ENCODE peak calls at places on chromosomes 16 and 17, in six cellular contexts. One of them, this sample, is unnamed.

GRCh38 chr17:52660692-52661091 is 502.2 kb upstream of the CA10 start:
- DNase-seq in IMR-90: no peak
- DNase-seq in H9: no peak
- DNase-seq in neuronal stem cell: no peak
- DNase-seq in mesenchymal stem cell: no peak
- DNase-seq in H1: no peak
- DNase-seq in this sample: peak

GRCh38 chr17:2691965-2692780 is 19.4 kb downstream of the CLUH start:
- DNase-seq in neuronal stem cell: no peak
- DNase-seq in IMR-90: no peak
- DNase-seq in H9: peak
- DNase-seq in mesenchymal stem cell: no peak
- DNase-seq in H1: no peak
- DNase-seq in this sample: no peak

GRCh38 chr17:73393962-73394361 is 82.2 kb upstream of the CDC42EP4 start:
- DNase-seq in mesenchymal stem cell: peak
- DNase-seq in neuronal stem cell: no peak
- DNase-seq in H9: peak
- DNase-seq in IMR-90: peak
- DNase-seq in H1: no peak
- DNase-seq in this sample: no peak

GRCh38 chr16:67516296-67517177 is 12.1 kb upstream of the RIPOR1 start:
- DNase-seq in mesenchymal stem cell: peak
- DNase-seq in H9: no peak
- DNase-seq in H1: no peak
- DNase-seq in IMR-90: peak
- DNase-seq in neuronal stem cell: no peak
- DNase-seq in this sample: no peak

GRCh38 chr17:16255481-16255901 is 38.5 kb downstream of the PIGL start:
- DNase-seq in mesenchymal stem cell: no peak
- DNase-seq in IMR-90: peak
- DNase-seq in H1: peak
- DNase-seq in neuronal stem cell: peak
- DNase-seq in H9: peak
- DNase-seq in this sample: no peak

GRCh38 chr17:4407851-4408250 is 25.9 kb upstream of the SPNS3 start:
- DNase-seq in neuronal stem cell: no peak
- DNase-seq in mesenchymal stem cell: peak
- DNase-seq in H1: no peak
- DNase-seq in IMR-90: no peak
- DNase-seq in H9: no peak
- DNase-seq in this sample: peak

GRCh38 chr16:85353839-85354622 is 241.8 kb upstream of the CIBAR2 start:
- DNase-seq in neuronal stem cell: no peak
- DNase-seq in H1: no peak
- DNase-seq in H9: no peak
- DNase-seq in IMR-90: no peak
- DNase-seq in mesenchymal stem cell: no peak
- DNase-seq in this sample: peak

GRCh38 chr17:36674278-36674650 is 72.9 kb downstream of the MRM1 start:
- DNase-seq in H9: no peak
- DNase-seq in neuronal stem cell: no peak
- DNase-seq in IMR-90: no peak
- DNase-seq in mesenchymal stem cell: no peak
- DNase-seq in H1: no peak
- DNase-seq in this sample: no peak

GRCh38 chr17:65594585-65594940 is 33.1 kb upstream of the AXIN2 start:
- DNase-seq in H9: no peak
- DNase-seq in neuronal stem cell: no peak
- DNase-seq in mesenchymal stem cell: peak
- DNase-seq in H1: no peak
- DNase-seq in IMR-90: peak
- DNase-seq in this sample: no peak

GRCh38 chr17:58534331-58534730 is 19.9 kb upstream of the MTMR4 start:
- DNase-seq in IMR-90: no peak
- DNase-seq in mesenchymal stem cell: no peak
- DNase-seq in neuronal stem cell: no peak
- DNase-seq in H9: no peak
- DNase-seq in H1: no peak
- DNase-seq in this sample: no peak

GRCh38 chr16:20901441-20902112 is 1.0 kb downstream of the LYRM1 start:
- DNase-seq in mesenchymal stem cell: peak
- DNase-seq in H9: peak
- DNase-seq in IMR-90: peak
- DNase-seq in neuronal stem cell: peak
- DNase-seq in H1: no peak
- DNase-seq in this sample: peak

GRCh38 chr16:74101390-74101789 is 195.2 kb upstream of the PSMD7 start:
- DNase-seq in H9: no peak
- DNase-seq in mesenchymal stem cell: no peak
- DNase-seq in H1: no peak
- DNase-seq in neuronal stem cell: no peak
- DNase-seq in IMR-90: no peak
- DNase-seq in this sample: no peak

GRCh38 chr17:41937970-41938851 is 7.8 kb downstream of the ODAD4 start:
- DNase-seq in H9: no peak
- DNase-seq in neuronal stem cell: no peak
- DNase-seq in H1: no peak
- DNase-seq in IMR-90: no peak
- DNase-seq in mesenchymal stem cell: no peak
- DNase-seq in this sample: no peak

GRCh38 chr17:28390984-28391383 is 15.0 kb downstream of the SLC46A1 start:
- DNase-seq in mesenchymal stem cell: no peak
- DNase-seq in H9: no peak
- DNase-seq in IMR-90: no peak
- DNase-seq in neuronal stem cell: no peak
- DNase-seq in H1: no peak
- DNase-seq in this sample: no peak

GRCh38 chr17:34654871-34655270 is 75.5 kb downstream of the TMEM132E start:
- DNase-seq in neuronal stem cell: no peak
- DNase-seq in H1: no peak
- DNase-seq in H9: no peak
- DNase-seq in IMR-90: no peak
- DNase-seq in mesenchymal stem cell: no peak
- DNase-seq in this sample: no peak

GRCh38 chr17:34654276-34654675 is 74.9 kb downstream of the TMEM132E start:
- DNase-seq in IMR-90: no peak
- DNase-seq in H9: no peak
- DNase-seq in H1: no peak
- DNase-seq in mesenchymal stem cell: no peak
- DNase-seq in neuronal stem cell: no peak
- DNase-seq in this sample: no peak

GRCh38 chr17:34656801-34657200 is 77.4 kb downstream of the TMEM132E start:
- DNase-seq in IMR-90: no peak
- DNase-seq in mesenchymal stem cell: no peak
- DNase-seq in H9: no peak
- DNase-seq in H1: no peak
- DNase-seq in neuronal stem cell: no peak
- DNase-seq in this sample: no peak

GRCh38 chr17:34663714-34664113 is 84.3 kb downstream of the TMEM132E start:
- DNase-seq in neuronal stem cell: no peak
- DNase-seq in H9: no peak
- DNase-seq in mesenchymal stem cell: no peak
- DNase-seq in IMR-90: no peak
- DNase-seq in H1: no peak
- DNase-seq in this sample: no peak

DNA sequence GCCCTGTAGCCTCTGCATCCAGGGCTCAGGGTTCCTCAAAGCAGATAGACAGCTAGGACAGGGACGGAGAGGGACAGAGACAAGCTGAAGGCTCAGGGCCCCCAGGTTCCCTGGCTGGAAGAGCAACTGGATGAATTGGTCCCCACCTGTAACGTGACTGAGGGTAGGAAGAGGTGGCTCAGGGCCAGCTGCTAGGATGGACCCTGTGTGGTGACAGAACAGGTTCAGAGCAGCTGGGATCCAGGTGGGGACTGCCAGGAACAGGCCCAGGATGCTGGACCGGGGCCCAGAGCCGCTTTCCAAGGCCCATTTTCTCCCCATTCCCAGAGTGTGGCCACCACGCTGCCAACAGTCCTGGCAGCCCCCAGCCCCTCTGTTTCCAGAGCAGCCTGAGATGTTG is 79.4 kb downstream of the TMEM132E start:
- DNase-seq in neuronal stem cell: no peak
- DNase-seq in IMR-90: no peak
- DNase-seq in H9: no peak
- DNase-seq in H1: no peak
- DNase-seq in mesenchymal stem cell: no peak
- DNase-seq in this sample: no peak
- H4K91ac ChIP-seq in neuronal stem cell: no peak
- H4K91ac ChIP-seq in IMR-90: no peak
- H4K91ac ChIP-seq in H9: no peak
- H4K91ac ChIP-seq in H1: no peak
- H4K91ac ChIP-seq in mesenchymal stem cell: no peak
- H4K91ac ChIP-seq in this sample: no peak

DNA sequence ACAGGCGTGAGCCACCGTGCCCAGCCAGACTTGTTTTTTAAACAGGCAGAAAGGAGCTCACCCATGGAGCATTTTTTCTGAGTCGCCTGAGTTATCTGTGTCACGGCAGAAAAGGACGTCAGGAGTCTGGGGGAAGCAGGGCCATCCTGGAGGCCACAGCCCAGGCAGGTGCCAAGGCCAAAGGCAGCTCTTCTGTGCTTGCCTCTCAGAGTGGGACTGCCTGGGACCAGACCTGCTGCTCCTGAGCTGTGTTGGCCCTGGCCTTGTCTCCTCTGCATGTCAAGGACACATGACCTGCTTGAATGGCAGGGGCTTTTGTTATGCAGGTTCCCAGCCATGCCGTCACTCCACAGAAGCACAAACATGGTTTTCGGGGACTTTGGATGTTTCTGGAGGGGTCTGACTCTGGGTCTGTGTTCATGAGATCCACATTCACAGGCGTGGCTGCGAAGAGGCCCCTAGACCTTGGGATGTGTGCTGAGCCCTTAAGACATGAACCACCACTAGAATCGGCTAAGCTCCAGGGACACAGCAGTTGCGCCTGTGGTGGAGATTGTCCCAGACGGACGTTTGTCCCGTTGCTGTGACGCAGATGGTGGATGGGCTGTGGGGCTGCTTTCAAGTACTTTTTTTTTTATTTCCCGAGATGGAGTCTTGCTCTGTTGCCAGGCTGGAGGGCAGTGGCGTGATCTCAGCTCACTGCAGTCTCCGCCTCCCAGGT is 33.8 kb downstream of the FOXK2 start:
- DNase-seq in H9: peak
- DNase-seq in neuronal stem cell: no peak
- DNase-seq in H1: no peak
- DNase-seq in mesenchymal stem cell: no peak
- DNase-seq in IMR-90: no peak
- DNase-seq in this sample: no peak
- H4K91ac ChIP-seq in H9: no peak
- H4K91ac ChIP-seq in neuronal stem cell: no peak
- H4K91ac ChIP-seq in H1: no peak
- H4K91ac ChIP-seq in mesenchymal stem cell: peak
- H4K91ac ChIP-seq in IMR-90: no peak
- H4K91ac ChIP-seq in this sample: no peak

GRCh38 chr16:56684256-56684925 is 2.1 kb downstream of the MT1X start:
- DNase-seq in IMR-90: no peak
- DNase-seq in mesenchymal stem cell: no peak
- DNase-seq in neuronal stem cell: no peak
- DNase-seq in H9: no peak
- DNase-seq in H1: no peak
- DNase-seq in this sample: no peak

GRCh38 chr16:56683424-56684162 is 1.3 kb downstream of the MT1X start:
- DNase-seq in mesenchymal stem cell: no peak
- DNase-seq in neuronal stem cell: no peak
- DNase-seq in H9: no peak
- DNase-seq in IMR-90: no peak
- DNase-seq in H1: no peak
- DNase-seq in this sample: no peak

GRCh38 chr16:56679813-56680212 is 2.5 kb upstream of the MT1X start:
- DNase-seq in mesenchymal stem cell: no peak
- DNase-seq in neuronal stem cell: no peak
- DNase-seq in H9: no peak
- DNase-seq in IMR-90: no peak
- DNase-seq in H1: no peak
- DNase-seq in this sample: no peak

GRCh38 chr16:56682703-56683397 is 580 bp downstream of the MT1X start:
- DNase-seq in H1: no peak
- DNase-seq in H9: no peak
- DNase-seq in IMR-90: no peak
- DNase-seq in mesenchymal stem cell: no peak
- DNase-seq in neuronal stem cell: no peak
- DNase-seq in this sample: no peak

DNA sequence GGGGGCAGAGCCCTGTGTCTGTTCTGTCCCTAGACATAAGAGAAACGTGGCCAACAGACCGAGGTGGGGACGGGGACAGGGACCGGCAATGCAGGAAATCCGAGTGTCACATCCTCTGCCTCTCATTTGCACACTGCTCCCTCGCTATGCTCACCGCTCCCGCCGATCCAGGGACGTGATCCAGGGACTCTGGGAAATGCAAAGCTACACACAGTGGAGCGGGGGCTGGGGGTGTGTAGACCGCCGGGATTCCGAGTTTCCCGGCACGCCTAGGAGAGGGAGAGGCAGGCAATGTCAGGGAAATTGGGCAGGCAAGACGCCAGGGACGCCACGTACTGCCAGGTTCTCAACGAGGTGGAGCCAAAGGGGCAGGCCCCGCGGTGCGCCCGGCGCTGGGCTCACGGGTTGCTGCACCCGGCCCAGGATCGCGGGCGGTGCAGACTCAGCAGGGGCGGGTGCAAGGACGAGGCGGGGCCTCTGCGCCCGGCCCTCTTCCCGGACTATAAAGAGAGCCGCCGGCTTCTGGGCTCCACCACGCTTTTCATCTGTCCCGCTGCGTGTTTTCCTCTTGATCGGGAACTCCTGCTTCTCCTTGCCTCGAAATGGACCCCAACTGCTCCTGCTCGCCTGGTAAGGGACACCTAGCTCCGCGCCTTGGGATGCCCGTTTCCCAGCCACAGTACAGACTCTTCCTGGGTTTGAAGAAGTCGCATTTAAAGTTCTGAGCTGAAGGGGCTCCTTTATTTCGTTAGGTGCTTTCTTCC is at the start of gene MT1X:
- DNase-seq in mesenchymal stem cell: peak
- DNase-seq in neuronal stem cell: peak
- DNase-seq in IMR-90: peak
- DNase-seq in H1: no peak
- DNase-seq in H9: peak
- DNase-seq in this sample: peak
- H4K91ac ChIP-seq in mesenchymal stem cell: peak
- H4K91ac ChIP-seq in neuronal stem cell: no peak
- H4K91ac ChIP-seq in IMR-90: peak
- H4K91ac ChIP-seq in H1: peak
- H4K91ac ChIP-seq in H9: no peak
- H4K91ac ChIP-seq in this sample: peak

GRCh38 chr16:17211797-17212196 is 259.0 kb downstream of the XYLT1 start:
- DNase-seq in neuronal stem cell: peak
- DNase-seq in mesenchymal stem cell: no peak
- DNase-seq in H1: no peak
- DNase-seq in IMR-90: no peak
- DNase-seq in H9: peak
- DNase-seq in this sample: no peak

GRCh38 chr16:17204248-17205043 is 266.3 kb downstream of the XYLT1 start:
- DNase-seq in mesenchymal stem cell: no peak
- DNase-seq in IMR-90: no peak
- DNase-seq in H9: no peak
- DNase-seq in H1: no peak
- DNase-seq in neuronal stem cell: no peak
- DNase-seq in this sample: no peak

GRCh38 chr16:17205279-17206139 is 265.3 kb downstream of the XYLT1 start:
- DNase-seq in H1: no peak
- DNase-seq in neuronal stem cell: no peak
- DNase-seq in IMR-90: peak
- DNase-seq in H9: peak
- DNase-seq in mesenchymal stem cell: no peak
- DNase-seq in this sample: no peak

GRCh38 chr16:17206712-17207111 is 264.0 kb downstream of the XYLT1 start:
- DNase-seq in H9: no peak
- DNase-seq in neuronal stem cell: no peak
- DNase-seq in mesenchymal stem cell: no peak
- DNase-seq in IMR-90: no peak
- DNase-seq in H1: no peak
- DNase-seq in this sample: no peak
- H4K91ac ChIP-seq in H9: no peak
- H4K91ac ChIP-seq in neuronal stem cell: no peak
- H4K91ac ChIP-seq in mesenchymal stem cell: no peak
- H4K91ac ChIP-seq in IMR-90: no peak
- H4K91ac ChIP-seq in H1: no peak
- H4K91ac ChIP-seq in this sample: no peak